ENCODE peak calls at places on chromosome 20, in five cellular contexts. X is kidney; Z is hippocampal formation; P is tibial artery; W is CD8-positive, alpha-beta T cell. H is an unnamed sample.

GRCh38 chr20:4256886-4257285 is 241.5 kb upstream of the RNF24 start:
- DNase-seq in X (no peak), P (no peak), W (no peak), Z (no peak), H (no peak)

GRCh38 chr20:24589845-24590192 is 120.4 kb downstream of the SYNDIG1 start:
- DNase-seq in W (no peak), X (no peak), P (no peak), Z (no peak), H (no peak)

GRCh38 chr20:24331939-24332338 is 137.5 kb upstream of the SYNDIG1 start:
- DNase-seq in W (no peak), X (no peak), Z (no peak), P (no peak), H (no peak)

GRCh38 chr20:18090044-18090443 is 32.3 kb upstream of the OVOL2 start:
- DNase-seq in Z (no peak), P (no peak), X (no peak), W (no peak), H (no peak)

GRCh38 chr20:1809121-1809520 is 86.1 kb upstream of the SIRPA start:
- DNase-seq in X (no peak), W (no peak), Z (no peak), P (no peak), H (no peak)

GRCh38 chr20:59837623-59838394 is 95.6 kb downstream of the SYCP2 start:
- DNase-seq in Z (no peak), P (no peak), X (no peak), W (no peak), H (no peak)

GRCh38 chr20:56247954-56248782 is at the start of gene MC3R:
- DNase-seq in X (no peak), Z (peak; percentile 41), W (no peak), P (no peak), H (no peak)

GRCh38 chr20:61856626-61857413 is 208.9 kb downstream of the TAF4 start:
- DNase-seq in P (no peak), Z (no peak), W (no peak), X (peak; percentile 54), H (no peak)

GRCh38 chr20:51345601-51346101 is 196.9 kb downstream of the NFATC2 start:
- DNase-seq in Z (no peak), W (no peak), X (peak; percentile 29), P (peak; percentile 77), H (no peak)

GRCh38 chr20:61922411-61922810 is 143.3 kb downstream of the TAF4 start:
- DNase-seq in X (peak; percentile 4), Z (no peak), W (no peak), P (peak; percentile 20), H (no peak)

GRCh38 chr20:50003253-50003656 is 20.5 kb downstream of the SNAI1 start:
- DNase-seq in P (no peak), X (no peak), W (no peak), Z (no peak), H (no peak)

GRCh38 chr20:61874421-61875068 is 191.1 kb downstream of the TAF4 start:
- DNase-seq in X (no peak), W (no peak), P (no peak), Z (no peak), H (no peak)

GRCh38 chr20:36647194-36648121 is 1.5 kb upstream of the SLA2 start:
- DNase-seq in Z (no peak), X (no peak), W (no peak), P (no peak), H (no peak)

GRCh38 chr20:64168381-64169088 is 4.3 kb downstream of the MYT1 start:
- DNase-seq in P (no peak), X (peak; percentile 46), Z (no peak), W (no peak), H (no peak)

GRCh38 chr20:14963262-14963663 is 625.9 kb upstream of the FLRT3 start:
- DNase-seq in Z (no peak), X (no peak), W (no peak), P (no peak), H (no peak)

GRCh38 chr20:41334036-41334435 is 6.6 kb upstream of the LPIN3 start:
- DNase-seq in W (no peak), Z (no peak), X (no peak), P (no peak), H (no peak)

GRCh38 chr20:8251201-8251575 is 119.1 kb downstream of the PLCB1 start:
- DNase-seq in X (no peak), Z (no peak), P (no peak), W (no peak), H (no peak)

GRCh38 chr20:56414842-56415765 is 3.0 kb downstream of the CASS4 start:
- DNase-seq in X (no peak), W (no peak), P (no peak), Z (no peak), H (no peak)

GRCh38 chr20:43843965-43844660 is 70.5 kb upstream of the TOX2 start:
- DNase-seq in W (no peak), P (no peak), X (no peak), Z (no peak), H (no peak)

GRCh38 chr20:54107600-54108393 is 37.4 kb upstream of the BCAS1 start:
- DNase-seq in W (no peak), Z (no peak), X (no peak), P (no peak), H (no peak)

GRCh38 chr20:21100590-21101452 is 5.3 kb downstream of the LINC00237 start:
- DNase-seq in Z (no peak), X (no peak), P (no peak), W (no peak), H (no peak)

H was measured in substantia nigra.